ENCODE peak calls at places on chromosomes 5 and 9, in four cellular contexts. K, N, P and L are unnamed samples.

GRCh38 chr5:76942581-76942980 is 10.3 kb upstream of the CRHBP start:
- DNase-seq in N (no peak), K (no peak), P (peak), L (no peak)

GRCh38 chr9:105693435-105694275 is 686 bp upstream of the TMEM38B start:
- DNase-seq in K (no peak), P (no peak), N (no peak), L (no peak)

GRCh38 chr5:160685219-160685618 is 166.8 kb downstream of the ATP10B start:
- DNase-seq in K (no peak), P (no peak), N (no peak), L (no peak)

GRCh38 chr5:43556857-43557593 is at the start of gene PAIP1:
- DNase-seq in N (peak), K (peak), P (peak), L (peak)

GRCh38 chr9:33375841-33376321 is 26.5 kb downstream of the AQP7 start:
- DNase-seq in K (no peak), N (no peak), P (no peak), L (no peak)

GRCh38 chr5:1007681-1008450 is 736 bp upstream of the NKD2 start:
- DNase-seq in P (no peak), K (peak), N (no peak), L (peak)

GRCh38 chr5:80569961-80570786 is at the start of gene ANKRD34B:
- DNase-seq in P (no peak), K (no peak), N (no peak), L (peak)

GRCh38 chr5:26388946-26389345 is 649.4 kb downstream of the CDH9 start:
- DNase-seq in P (no peak), N (no peak), K (no peak), L (no peak)

GRCh38 chr5:170752257-170753215 is 31.0 kb upstream of the GABRP start:
- DNase-seq in K (no peak), N (no peak), P (no peak), L (no peak)

GRCh38 chr9:99873943-99874584 is 32.4 kb upstream of the STX17 start:
- DNase-seq in N (no peak), P (peak), K (no peak), L (no peak)

GRCh38 chr9:109198736-109199384 is 31.8 kb upstream of the FRRS1L start:
- DNase-seq in N (no peak), P (no peak), K (no peak), L (no peak)

GRCh38 chr5:13566903-13567339 is 377.6 kb downstream of the DNAH5 start:
- DNase-seq in K (no peak), N (no peak), P (peak), L (no peak)

GRCh38 chr9:133252301-133252776 is 22.7 kb downstream of the ABO start:
- DNase-seq in P (no peak), K (no peak), N (no peak), L (no peak)

GRCh38 chr5:72363146-72363802 is 43.1 kb downstream of the PTCD2 start:
- DNase-seq in P (peak), K (no peak), N (no peak), L (no peak)

GRCh38 chr5:151414536-151414935 is 32.9 kb upstream of the SLC36A1 start:
- DNase-seq in P (no peak), N (no peak), K (no peak), L (no peak)

GRCh38 chr5:17229308-17229707 is 11.9 kb downstream of the BASP1 start:
- DNase-seq in K (no peak), N (no peak), P (no peak), L (no peak)

GRCh38 chr9:113359385-113359784 is 10.0 kb downstream of the BSPRY start:
- DNase-seq in N (no peak), P (no peak), K (no peak), L (no peak)

GRCh38 chr9:125332527-125332926 is 70.9 kb downstream of the GAPVD1 start:
- DNase-seq in N (no peak), P (no peak), K (no peak), L (no peak)

GRCh38 chr5:132825824-132826391 is 4.5 kb downstream of the SHROOM1 start:
- DNase-seq in N (no peak), K (no peak), P (no peak), L (no peak)

GRCh38 chr5:124620743-124621142 is 125.7 kb downstream of the ZNF608 start:
- DNase-seq in P (no peak), N (no peak), K (no peak), L (no peak)

GRCh38 chr9:127076860-127077657 is 45.4 kb downstream of the ANGPTL2 start:
- DNase-seq in P (no peak), N (no peak), K (no peak), L (no peak)

GRCh38 chr5:15596936-15597335 is 97.0 kb downstream of the FBXL7 start:
- DNase-seq in P (no peak), K (no peak), N (no peak), L (no peak)

GRCh38 chr5:79962580-79963222 is 28.4 kb downstream of the MTX3 start:
- DNase-seq in K (no peak), P (no peak), N (no peak), L (no peak)

GRCh38 chr5:4758550-4758949 is 381.6 kb upstream of the ADAMTS16 start:
- DNase-seq in K (no peak), P (no peak), N (no peak), L (no peak)

GRCh38 chr9:129763235-129763917 is 10.5 kb upstream of the PTGES start:
- DNase-seq in N (peak), K (no peak), P (peak), L (no peak)

GRCh38 chr5:39197556-39197955 is 21.8 kb downstream of the FYB1 start:
- DNase-seq in N (no peak), P (no peak), K (no peak), L (no peak)

GRCh38 chr5:23303836-23304235 is 203.6 kb upstream of the PRDM9 start:
- DNase-seq in K (no peak), N (no peak), P (no peak), L (no peak)

GRCh38 chr5:31786001-31786757 is 147.2 kb downstream of the PDZD2 start:
- DNase-seq in N (no peak), K (no peak), P (no peak), L (no peak)

GRCh38 chr5:79200573-79201183 is 35.3 kb upstream of the JMY start:
- DNase-seq in P (peak), K (no peak), N (no peak), L (no peak)

GRCh38 chr9:115262477-115262876 is 144.5 kb upstream of the TNC start:
- DNase-seq in N (no peak), P (peak), K (no peak), L (no peak)

GRCh38 chr9:34685591-34685990 is 5.5 kb downstream of the CCL19 start:
- DNase-seq in K (no peak), N (no peak), P (no peak), L (no peak)

GRCh38 chr5:139847091-139847490 is 51.5 kb downstream of the PSD2 start:
- DNase-seq in N (no peak), P (no peak), K (peak), L (no peak)

GRCh38 chr9:16136961-16137360 is 584.1 kb downstream of the CCDC171 start:
- DNase-seq in P (peak), K (no peak), N (peak), L (no peak)

GRCh38 chr9:8734760-8735159 is 935.2 kb upstream of the DMAC1 start:
- DNase-seq in K (no peak), N (no peak), P (no peak), L (no peak)

GRCh38 chr5:16897284-16897704 is 38.8 kb downstream of the MYO10 start:
- DNase-seq in K (no peak), P (peak), N (no peak), L (no peak)

GRCh38 chr9:95182854-95183563 is 134.5 kb downstream of the FANCC start:
- DNase-seq in P (no peak), K (peak), N (no peak), L (no peak)

GRCh38 chr9:98720402-98720801 is 11.7 kb upstream of the GABBR2 start:
- DNase-seq in K (no peak), N (no peak), P (no peak), L (no peak)

GRCh38 chr5:132086277-132086794 is 12.7 kb downstream of the CSF2 start:
- DNase-seq in K (peak), N (peak), P (peak), L (peak)

GRCh38 chr5:97098864-97099454 is 43.5 kb downstream of the LIX1 start:
- DNase-seq in P (no peak), N (no peak), K (no peak), L (no peak)

GRCh38 chr5:97101189-97101910 is 41.1 kb downstream of the LIX1 start:
- DNase-seq in K (no peak), N (no peak), P (peak), L (no peak)

GRCh38 chr5:97102010-97102470 is 40.4 kb downstream of the LIX1 start:
- DNase-seq in K (no peak), P (no peak), N (no peak), L (no peak)

GRCh38 chr5:97097348-97098220 is 44.8 kb downstream of the LIX1 start:
- DNase-seq in N (no peak), K (no peak), P (no peak), L (no peak)

DNA sequence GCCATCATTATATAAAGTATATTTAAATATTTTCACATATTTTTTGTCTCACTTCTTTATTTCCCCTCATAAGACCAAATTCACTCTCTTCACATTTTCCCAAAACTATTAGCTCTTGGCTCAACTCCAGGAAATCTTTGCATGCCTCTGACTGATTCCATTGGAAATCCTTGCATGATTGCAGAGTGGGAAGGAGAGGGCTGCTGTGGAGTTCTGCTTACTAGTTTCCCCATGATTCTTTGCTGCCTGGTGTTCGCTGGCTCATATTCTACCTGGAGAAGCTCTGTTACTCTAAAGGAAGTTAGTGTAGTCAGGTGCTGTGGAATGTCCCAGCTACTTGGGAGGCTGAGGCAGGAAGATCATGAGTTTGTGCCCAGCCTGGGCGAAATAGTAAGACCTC is 41.9 kb downstream of the LIX1 start:
- DNase-seq in K (no peak), N (no peak), P (peak), L (no peak)
- H3K27ac ChIP-seq in K (no peak), N (no peak), P (no peak), L (no peak)

DNA sequence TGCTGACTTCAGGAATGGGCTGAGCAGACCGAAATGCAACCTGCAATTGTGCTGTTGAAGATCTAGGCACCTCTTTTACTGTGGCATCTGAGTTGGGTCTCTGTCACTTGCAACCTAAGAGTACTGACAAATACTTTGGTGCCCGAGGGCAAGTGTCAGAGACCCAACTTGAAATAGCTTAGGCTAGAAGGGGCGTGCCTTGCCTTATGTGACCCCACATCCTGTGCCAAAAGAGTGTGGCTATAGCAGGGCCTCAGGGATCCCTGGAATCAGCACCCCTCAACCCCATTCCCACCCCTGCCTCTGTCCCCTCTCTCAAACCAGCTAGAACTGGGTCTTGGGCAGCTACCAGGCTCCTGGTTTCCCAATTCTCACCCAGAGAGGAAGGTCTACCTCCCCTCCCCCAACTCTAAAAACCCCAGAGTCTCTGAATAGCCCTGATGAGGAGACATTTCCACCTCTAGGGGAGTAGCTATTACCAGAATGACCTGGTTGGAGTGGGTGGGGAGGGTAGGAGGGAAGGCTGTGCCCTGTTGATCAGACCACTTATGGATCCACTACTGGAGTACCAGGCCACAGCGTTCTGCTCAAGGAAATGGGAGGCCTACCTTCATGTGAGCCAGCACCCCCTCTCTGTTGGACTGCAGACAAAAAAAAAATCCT is 17.5 kb downstream of the RAI14 start:
- DNase-seq in N (no peak), P (no peak), K (no peak), L (no peak)
- H3K4me3 ChIP-seq in N (no peak), P (no peak), K (no peak), L (no peak)

GRCh38 chr5:172133359-172134029 is 54.5 kb downstream of the STK10 start:
- DNase-seq in N (peak), P (peak), K (no peak), L (peak)
- H3K27ac ChIP-seq in N (no peak), P (peak), K (no peak), L (peak)

GRCh38 chr5:52834320-52834719 is 46.6 kb downstream of the ITGA1 start:
- DNase-seq in N (no peak), P (no peak), K (no peak), L (no peak)

GRCh38 chr5:52838306-52839015 is 50.7 kb downstream of the ITGA1 start:
- DNase-seq in N (no peak), P (no peak), K (no peak), L (no peak)

GRCh38 chr5:52839285-52839684 is 51.6 kb downstream of the ITGA1 start:
- DNase-seq in N (no peak), K (no peak), P (no peak), L (no peak)

GRCh38 chr5:52837591-52838001 is 49.9 kb downstream of the ITGA1 start:
- DNase-seq in P (peak), K (no peak), N (no peak), L (no peak)

GRCh38 chr5:52837068-52837467 is 49.4 kb downstream of the ITGA1 start:
- DNase-seq in N (peak), P (peak), K (no peak), L (peak)
- H3K4me3 ChIP-seq in N (peak), P (no peak), K (no peak), L (peak)

GRCh38 chr5:6961123-6961522 is 247.9 kb downstream of the TENT4A start:
- DNase-seq in K (no peak), P (no peak), N (no peak), L (no peak)
- H3K27ac ChIP-seq in K (no peak), P (no peak), N (no peak), L (no peak)

GRCh38 chr9:6415266-6415665 is 2.3 kb downstream of the UHRF2 start:
- DNase-seq in K (no peak), N (no peak), P (no peak), L (no peak)
- H3K4me3 ChIP-seq in K (no peak), N (peak), P (peak), L (no peak)

DNA sequence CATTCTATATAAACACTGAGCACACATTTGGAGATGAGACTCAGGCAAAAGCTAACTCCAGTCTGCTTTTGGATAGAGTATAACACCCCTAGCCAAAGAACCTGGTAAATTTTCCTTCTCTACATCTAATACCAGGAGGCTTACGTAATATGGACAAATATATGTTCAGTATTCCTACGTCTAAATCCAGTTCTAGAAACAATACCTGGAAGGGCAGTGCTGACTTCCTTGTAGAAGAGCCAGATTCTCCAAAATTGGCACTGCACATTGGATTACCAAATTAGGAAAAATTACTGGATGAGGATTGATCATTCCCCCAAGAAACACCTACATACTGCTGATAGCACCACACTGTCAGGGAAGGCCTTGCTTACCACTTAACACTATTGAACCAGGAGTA is 247.4 kb downstream of the SAXO1 start:
- DNase-seq in N (no peak), P (no peak), K (no peak), L (no peak)
- H3K27ac ChIP-seq in N (peak), P (no peak), K (no peak), L (peak)

GRCh38 chr5:91332267-91333044 is 50.7 kb downstream of the ARRDC3 start:
- DNase-seq in N (no peak), K (no peak), P (peak), L (no peak)

GRCh38 chr5:91331705-91332104 is 51.4 kb downstream of the ARRDC3 start:
- DNase-seq in K (no peak), N (no peak), P (no peak), L (no peak)

GRCh38 chr5:91328743-91329142 is 54.4 kb downstream of the ARRDC3 start:
- DNase-seq in P (peak), N (no peak), K (no peak), L (no peak)

GRCh38 chr5:91329273-91329672 is 53.8 kb downstream of the ARRDC3 start:
- DNase-seq in N (no peak), K (no peak), P (no peak), L (no peak)
- H3K4me3 ChIP-seq in N (no peak), K (no peak), P (no peak), L (no peak)